ENCODE peak calls at places on chromosomes 5 and 9, in nine cellular contexts. Q is CD8-positive, alpha-beta T cell; L is keratinocyte; N is cardiac muscle cell; X is A549; Z is epithelial cell of esophagus; Y is left ventricle myocardium inferior; S is PC-9; R is MCF 10A. F is an unnamed sample.

GRCh38 chr5:78534148-78535009 is 114.2 kb downstream of the LHFPL2 start:
- DNase-seq in Q (no peak), L (no peak), N (no peak), X (no peak), Z (no peak), Y (peak; percentile 41), S (no peak), R (no peak), F (peak; percentile 89)

GRCh38 chr9:135033487-135033886 is 54.0 kb upstream of the OLFM1 start:
- DNase-seq in Q (no peak), L (no peak), N (no peak), X (no peak), Z (no peak), Y (no peak), S (no peak), R (no peak), F (peak; percentile 24)

GRCh38 chr9:36935768-36936497 is 98.1 kb downstream of the PAX5 start:
- DNase-seq in Q (no peak), L (no peak), N (no peak), X (no peak), Z (peak; percentile 26), Y (no peak), S (no peak), R (no peak), F (no peak)

GRCh38 chr5:112419596-112420110 is 576 bp upstream of the EPB41L4A start:
- DNase-seq in Q (no peak), L (no peak), N (peak; percentile 74), X (peak; percentile 38), Z (peak; percentile 70), Y (peak; percentile 73), S (peak; percentile 62), R (peak; percentile 43), F (no peak)

GRCh38 chr5:10982616-10983015 is 221.6 kb upstream of the DAP start:
- DNase-seq in Q (no peak), L (no peak), N (no peak), X (no peak), Z (no peak), Y (no peak), S (no peak), R (no peak), F (no peak)

GRCh38 chr9:74666625-74667316 is 169.6 kb downstream of the RORB start:
- DNase-seq in Q (no peak), L (no peak), N (no peak), X (no peak), Z (peak; percentile 20), Y (no peak), S (no peak), R (peak; percentile 32), F (no peak)

GRCh38 chr9:15357050-15357653 is 50.1 kb upstream of the TTC39B start:
- DNase-seq in Q (peak; percentile 20), L (no peak), N (no peak), X (no peak), Z (no peak), Y (no peak), S (no peak), R (no peak), F (no peak)

GRCh38 chr5:163967273-163967672 is 461.9 kb downstream of the MAT2B start:
- DNase-seq in Q (no peak), L (no peak), N (no peak), X (no peak), Z (no peak), Y (no peak), S (no peak), R (no peak), F (no peak)

GRCh38 chr9:114738581-114739316 is 56.8 kb upstream of the TEX48 start:
- DNase-seq in Q (peak; percentile 62), L (no peak), N (peak; percentile 80), X (peak; percentile 71), Z (peak; percentile 88), Y (peak; percentile 56), S (peak; percentile 69), R (peak; percentile 87), F (peak; percentile 87)

GRCh38 chr5:114174837-114175236 is 187.0 kb upstream of the KCNN2 start:
- DNase-seq in Q (no peak), L (no peak), N (no peak), X (no peak), Z (no peak), Y (no peak), S (no peak), R (no peak), F (no peak)

GRCh38 chr9:15211160-15211993 is 95.6 kb downstream of the TTC39B start:
- DNase-seq in Q (peak; percentile 42), L (peak; percentile 26), N (peak; percentile 76), X (peak; percentile 27), Z (peak; percentile 75), Y (no peak), S (peak; percentile 28), R (peak; percentile 70), F (peak; percentile 51)

GRCh38 chr5:158435161-158435616 is 576.2 kb upstream of the CLINT1 start:
- DNase-seq in Q (no peak), L (no peak), N (no peak), X (no peak), Z (peak; percentile 45), Y (no peak), S (no peak), R (peak; percentile 31), F (no peak)

GRCh38 chr9:87420884-87421283 is 76.8 kb upstream of the DAPK1 start:
- DNase-seq in Q (no peak), L (no peak), N (no peak), X (no peak), Z (no peak), Y (no peak), S (no peak), R (no peak), F (no peak)

GRCh38 chr9:19379283-19379682 is 753 bp downstream of the RPS6 start:
- DNase-seq in Q (no peak), L (no peak), N (peak; percentile 10), X (no peak), Z (no peak), Y (no peak), S (no peak), R (no peak), F (no peak)

GRCh38 chr5:121087560-121087959 is 623.5 kb downstream of the PRR16 start:
- DNase-seq in Q (no peak), L (no peak), N (no peak), X (no peak), Z (no peak), Y (no peak), S (no peak), R (no peak), F (no peak)

GRCh38 chr5:168198359-168198758 is 93.1 kb upstream of the WWC1 start:
- DNase-seq in Q (no peak), L (no peak), N (no peak), X (no peak), Z (no peak), Y (no peak), S (no peak), R (no peak), F (no peak)

GRCh38 chr9:115295749-115296148 is 177.8 kb upstream of the TNC start:
- DNase-seq in Q (no peak), L (no peak), N (no peak), X (no peak), Z (no peak), Y (no peak), S (no peak), R (no peak), F (no peak)

DNA sequence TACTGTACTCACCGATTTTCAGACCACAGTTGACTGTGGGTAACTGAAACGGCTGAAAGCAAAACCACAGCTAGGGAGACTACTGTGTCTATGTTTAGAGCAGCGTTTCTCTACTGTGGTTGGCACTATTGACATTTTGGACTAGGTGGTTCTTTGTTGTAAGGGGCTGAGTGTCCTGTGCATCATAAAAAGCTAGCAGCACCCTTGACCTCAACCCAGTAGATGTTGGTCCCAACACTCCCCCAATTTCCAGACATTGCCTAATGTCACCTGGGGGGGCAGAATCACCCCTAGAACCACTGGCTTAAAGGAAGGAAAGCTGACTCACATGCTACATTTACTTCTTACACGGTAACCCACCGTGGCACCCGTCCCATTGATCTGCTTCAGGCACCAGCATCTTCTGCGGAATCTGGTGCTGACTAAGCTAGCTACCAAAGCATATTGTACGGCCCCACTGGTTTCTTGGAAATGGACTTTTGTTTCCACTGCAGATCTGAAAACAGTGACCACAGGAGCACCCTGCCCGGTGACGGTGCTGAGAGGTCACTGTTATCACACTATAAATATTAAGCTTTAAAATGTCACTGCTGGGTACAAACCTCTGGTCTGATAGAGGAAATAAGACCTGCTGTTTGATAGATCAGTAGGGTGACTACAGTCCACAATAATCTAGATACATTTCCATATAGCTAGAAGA is 151.5 kb downstream of the HSD17B3 start:
- DNase-seq in Q (peak; percentile 26), L (no peak), N (no peak), X (no peak), Z (no peak), Y (no peak), S (no peak), R (no peak), F (no peak)
- TF ChIP-seq CTCF in Q (no peak), L (no peak), N (no peak), X (no peak), Z (no peak), Y (no peak), S (no peak), R (no peak), F (no peak)

DNA sequence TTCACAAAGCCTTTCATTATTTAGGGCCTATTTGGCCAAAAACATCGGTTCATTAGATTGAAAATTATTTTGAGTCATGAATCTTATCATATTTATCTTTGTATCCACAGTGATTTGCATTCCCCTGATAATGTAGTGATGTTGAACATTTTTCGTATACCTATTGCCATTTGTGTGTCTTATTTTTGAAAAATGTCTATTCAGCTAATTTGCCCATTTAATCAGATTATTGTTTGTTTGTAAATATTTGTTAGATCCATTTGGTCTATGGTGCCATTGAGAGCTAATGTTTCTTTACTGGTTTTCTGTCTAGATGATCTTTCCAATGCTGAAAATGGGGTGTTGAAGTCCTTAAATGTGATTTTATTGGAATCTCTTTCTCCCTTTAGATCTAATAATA is 439.2 kb upstream of the TYRP1 start:
- DNase-seq in Q (no peak), L (no peak), N (no peak), X (no peak), Z (no peak), Y (no peak), S (no peak), R (no peak), F (no peak)
- TF ChIP-seq CTCF in Q (no peak), L (no peak), N (no peak), X (no peak), Z (no peak), Y (no peak), S (no peak), R (no peak), F (no peak)

GRCh38 chr5:151602806-151603205 is 11.7 kb upstream of the FAT2 start:
- DNase-seq in Q (no peak), L (no peak), N (no peak), X (no peak), Z (no peak), Y (no peak), S (no peak), R (no peak), F (no peak)
- TF ChIP-seq CTCF in Q (no peak), L (no peak), N (no peak), X (no peak), Z (no peak), Y (no peak), S (no peak), R (no peak), F (no peak)

DNA sequence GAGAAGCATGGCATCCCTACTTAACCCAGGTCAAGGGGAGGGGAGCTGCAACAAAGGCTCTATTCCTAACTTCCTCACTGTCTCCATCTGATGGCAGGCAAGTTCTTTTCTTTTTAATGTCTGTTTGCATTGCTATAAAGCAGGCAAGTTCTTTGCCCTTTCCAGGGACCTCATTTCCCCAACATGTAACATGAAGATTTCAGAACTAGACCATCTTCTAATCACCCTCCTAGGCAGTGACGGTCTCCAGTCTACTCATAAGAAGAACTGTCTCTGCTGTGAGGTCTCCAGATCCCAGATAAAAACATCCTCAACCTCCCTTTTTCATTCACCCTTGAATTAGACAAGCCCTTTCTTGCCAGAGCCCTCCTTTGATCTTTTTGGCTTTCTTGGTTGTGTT is 42.1 kb downstream of the PPP1R2B start:
- DNase-seq in Q (no peak), L (no peak), N (no peak), X (no peak), Z (no peak), Y (no peak), S (no peak), R (no peak), F (no peak)
- TF ChIP-seq CTCF in Q (no peak), L (no peak), N (no peak), X (no peak), Z (no peak), Y (no peak), S (no peak), R (no peak), F (no peak)

F was measured in CD14-positive monocyte.